ENCODE peak calls at places on chromosomes 4 and X, in four cellular contexts. E, N, K and Q are unnamed samples. For H3K4me1, the result is how much of the 10 kb centered on the place peaks cover.

GRCh38 chr4:6892190-6892908 is 17.3 kb upstream of the TBC1D14 start:
- DNase-seq in E (peak), N (no peak), K (no peak), Q (no peak)

GRCh38 chr4:79147251-79147650 is 178.6 kb downstream of the NAA11 start:
- DNase-seq in E (no peak), N (no peak), K (no peak), Q (no peak)

GRCh38 chrX:141732031-141732430 is 33.5 kb upstream of the SPANXD start:
- DNase-seq in E (no peak), N (no peak), K (no peak), Q (no peak)

GRCh38 chr4:30717208-30718020 is 2.8 kb upstream of the PCDH7 start:
- DNase-seq in E (peak), N (peak), K (peak), Q (no peak)

GRCh38 chr4:84582988-84583870 is at the start of gene CDS1:
- DNase-seq in E (peak), N (peak), K (peak), Q (peak)

GRCh38 chrX:122004127-122004526 is 956.7 kb downstream of the GLUD2 start:
- DNase-seq in E (no peak), N (peak), K (no peak), Q (no peak)

GRCh38 chr4:77010841-77011354 is 61.3 kb downstream of the SEPTIN11 start:
- DNase-seq in E (no peak), N (no peak), K (no peak), Q (no peak)

GRCh38 chr4:33864290-33864859 is 2379.9 kb downstream of the ARAP2 start:
- DNase-seq in E (no peak), N (no peak), K (no peak), Q (no peak)

GRCh38 chrX:149060921-149061320 is 444.2 kb downstream of the IDS start:
- DNase-seq in E (no peak), N (no peak), K (no peak), Q (no peak)

DNA sequence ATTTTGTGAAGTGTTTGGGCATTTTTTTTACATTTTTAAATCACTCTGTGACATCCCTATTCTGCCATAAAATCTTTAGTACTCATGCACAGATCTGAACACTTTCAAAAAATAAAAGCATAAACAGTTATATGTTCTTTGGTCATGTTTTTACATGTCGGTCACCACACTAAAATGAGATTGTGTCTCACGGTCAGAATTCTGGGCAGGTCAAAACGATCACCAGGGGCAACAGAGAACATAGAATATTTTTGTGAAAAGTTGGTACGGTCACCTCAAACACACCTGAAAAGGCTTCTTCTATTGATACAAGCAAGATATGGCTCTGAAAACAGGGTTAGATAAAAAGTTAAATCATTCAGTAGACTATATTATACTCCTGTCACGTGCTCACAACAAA is 189.1 kb downstream of the PDGFC start:
- DNase-seq in E (no peak), N (no peak), K (no peak), Q (no peak)
- H3K4me1 ChIP-seq in E (under half), N (under half), K (under half), Q (under half)

GRCh38 chr4:40211224-40212185 is 14.7 kb downstream of the RHOH start:
- DNase-seq in E (no peak), N (no peak), K (no peak), Q (no peak)
- H3K4me3 ChIP-seq in E (no peak), N (no peak), K (no peak), Q (no peak)

GRCh38 chr4:92447265-92447905 is 143.6 kb downstream of the GRID2 start:
- DNase-seq in E (no peak), N (no peak), K (no peak), Q (no peak)
- H3K4me1 ChIP-seq in E (under half), N (under half), K (under half), Q (under half)

DNA sequence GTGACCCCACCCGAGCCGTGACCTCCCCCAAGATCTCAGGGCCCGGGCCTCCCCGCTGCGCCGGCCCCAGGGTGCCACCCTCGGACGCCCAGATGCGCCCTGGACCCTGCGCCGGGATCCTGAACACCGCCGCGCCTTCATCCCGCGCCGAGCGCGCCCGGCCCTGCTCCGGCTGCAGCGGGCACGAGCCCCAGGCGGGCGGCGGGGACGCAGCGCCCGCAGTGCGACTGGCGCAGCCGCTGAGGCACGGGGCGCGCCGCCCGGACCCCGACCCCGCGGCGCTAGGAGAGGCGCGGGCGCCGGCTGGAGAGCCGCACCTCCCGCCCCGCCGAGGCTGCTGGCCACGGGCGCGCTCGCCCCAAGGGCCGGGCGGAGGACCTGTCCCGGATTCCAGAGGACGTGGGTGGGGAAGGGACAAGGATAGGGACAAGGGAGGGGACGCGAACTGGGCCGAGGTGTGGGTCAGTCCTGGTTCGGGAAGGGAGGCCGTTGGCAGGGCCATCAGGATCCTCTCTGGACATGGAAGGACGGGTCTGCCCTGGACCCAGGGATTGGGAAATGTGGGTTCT is 1.2 kb downstream of the ZFYVE28 start:
- DNase-seq in E (no peak), N (peak), K (no peak), Q (no peak)
- H3K4me3 ChIP-seq in E (peak), N (peak), K (peak), Q (peak)